ENCODE peak calls at places on chromosomes 4 and X, in seven cellular contexts. J is HCT116, K is K562, A is H1, P is endothelial cell of umbilical vein, F is GM12878, S is HepG2. X is an unnamed sample.

GRCh38 chr4:184798504-184798903 is 27.3 kb downstream of the ACSL1 start:
- DNase-seq in J (no peak), K (no peak), A (no peak), P (no peak), F (no peak), S (no peak), X (no peak)

GRCh38 chrX:38891641-38892413 is 90.6 kb downstream of the MID1IP1 start:
- DNase-seq in J (no peak), K (no peak), A (no peak), P (no peak), F (no peak), S (no peak), X (no peak)

GRCh38 chrX:154063234-154063633 is 34.3 kb downstream of the MECP2 start:
- DNase-seq in J (no peak), K (no peak), A (no peak), P (no peak), F (no peak), S (no peak), X (no peak)

GRCh38 chr4:36168127-36168898 is 76.0 kb downstream of the ARAP2 start:
- DNase-seq in J (no peak), K (no peak), A (no peak), P (no peak), F (no peak), S (no peak), X (no peak)

GRCh38 chr4:142840516-142841123 is 5.5 kb downstream of the INPP4B start:
- DNase-seq in J (peak; percentile 38), K (no peak), A (no peak), P (peak; percentile 62), F (no peak), S (peak; percentile 3), X (peak; percentile 21)

GRCh38 chr4:168587326-168588125 is 90.7 kb downstream of the PALLD start:
- DNase-seq in J (peak; percentile 89), K (no peak), A (no peak), P (no peak), F (no peak), S (no peak), X (no peak)

GRCh38 chr4:7429069-7429416 is 5.7 kb downstream of the PSAPL1 start:
- DNase-seq in J (no peak), K (no peak), A (no peak), P (no peak), F (no peak), S (no peak), X (peak; percentile 24)

GRCh38 chrX:57367649-57368048 is 81.1 kb downstream of the FAAH2 start:
- DNase-seq in J (no peak), K (no peak), A (no peak), P (peak; percentile 18), F (no peak), S (peak; percentile 0), X (no peak)

DNA sequence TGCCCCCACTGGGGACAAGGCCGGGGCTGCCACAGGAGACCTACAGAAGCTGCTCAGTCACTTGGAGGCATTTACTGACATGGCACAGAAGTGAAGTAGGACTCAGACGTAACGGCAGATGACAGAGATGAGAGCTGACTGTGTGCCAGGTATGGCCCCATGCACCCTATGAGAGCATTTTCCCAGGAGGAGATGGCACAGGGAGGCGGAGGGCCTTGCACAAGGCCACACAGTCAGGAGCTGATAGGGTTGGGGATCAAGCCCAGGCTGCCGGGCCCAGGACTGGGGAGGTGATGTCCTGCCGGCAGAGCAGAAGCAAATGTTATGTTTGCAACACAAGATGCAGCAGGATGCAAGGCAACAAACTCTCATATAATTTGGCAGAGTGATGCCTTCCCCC is 34.1 kb downstream of the NAT8L start:
- DNase-seq in J (no peak), K (no peak), A (no peak), P (no peak), F (no peak), S (no peak), X (no peak)
- TF ChIP-seq MAX in J (no peak), K (no peak), A (no peak), P (no peak), F (no peak), S (no peak), X (no peak)

GRCh38 chrX:66012094-66012534 is 27.8 kb downstream of the VSIG4 start:
- DNase-seq in J (no peak), K (no peak), A (no peak), P (no peak), F (peak; percentile 48), S (no peak), X (no peak)

GRCh38 chrX:66015152-66015827 is 24.6 kb downstream of the VSIG4 start:
- DNase-seq in J (no peak), K (peak; percentile 72), A (no peak), P (no peak), F (peak; percentile 68), S (no peak), X (no peak)

GRCh38 chrX:66013195-66013816 is 26.6 kb downstream of the VSIG4 start:
- DNase-seq in J (no peak), K (no peak), A (no peak), P (no peak), F (no peak), S (no peak), X (no peak)

GRCh38 chrX:66014560-66014959 is 25.3 kb downstream of the VSIG4 start:
- DNase-seq in J (no peak), K (no peak), A (no peak), P (no peak), F (no peak), S (no peak), X (no peak)

DNA sequence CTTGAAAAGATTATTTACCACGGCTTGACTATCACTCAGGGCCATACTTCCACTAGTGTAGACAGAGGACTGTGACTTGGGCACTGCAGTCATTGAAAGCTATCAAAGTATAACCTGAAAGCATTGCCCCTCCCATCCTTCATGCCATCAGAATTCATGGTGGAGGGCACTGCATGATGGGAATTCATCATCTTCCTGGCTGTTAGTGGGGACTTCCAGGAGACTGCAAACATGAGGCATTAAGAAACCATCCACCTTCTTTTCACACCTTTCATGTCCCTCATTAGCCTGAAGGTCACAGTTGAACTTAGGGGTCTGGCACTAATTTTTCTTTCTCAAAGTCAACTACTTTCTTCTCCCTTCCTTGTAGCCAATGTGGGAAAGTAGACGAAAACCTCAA is 25.8 kb downstream of the VSIG4 start:
- DNase-seq in J (no peak), K (no peak), A (no peak), P (no peak), F (no peak), S (no peak), X (no peak)
- H3K4me2 ChIP-seq in J (no peak overlapping the region), K (peak overlapping the region; percentile 94), A (no peak overlapping the region), P (no peak overlapping the region), F (peak overlapping the region; percentile 21), S (no peak overlapping the region), X (no peak overlapping the region)

DNA sequence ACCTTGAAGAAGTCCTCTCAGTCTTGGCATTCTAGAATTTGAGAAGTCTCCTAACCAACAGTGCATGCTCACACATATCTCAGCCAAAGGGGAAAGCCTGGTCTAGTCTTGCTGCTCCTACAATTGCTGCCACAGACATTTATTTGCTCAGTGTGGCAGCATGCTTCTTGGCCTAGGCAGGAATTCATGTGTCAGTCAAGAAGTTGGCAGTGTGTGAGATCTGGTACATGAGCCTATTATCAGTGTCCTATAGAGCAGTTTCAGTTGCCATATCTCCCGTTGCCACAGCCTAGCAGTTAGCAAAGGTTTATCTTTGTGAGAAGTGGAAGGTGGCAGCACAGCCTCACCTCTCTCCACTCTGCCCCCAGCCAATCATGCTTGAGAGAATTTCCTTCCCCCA is 176.9 kb upstream of the ARHGEF9 start:
- DNase-seq in J (no peak), K (no peak), A (no peak), P (no peak), F (no peak), S (no peak), X (no peak)
- H3K27me3 ChIP-seq in J (no peaks in the 10 kb centered on the region), K (no peaks in the 10 kb centered on the region), A (no peaks in the 10 kb centered on the region), P (no peaks in the 10 kb centered on the region), F (no peaks in the 10 kb centered on the region), S (no peaks in the 10 kb centered on the region), X (no peaks in the 10 kb centered on the region)

GRCh38 chrX:136186023-136186413 is 38.7 kb downstream of the FHL1 start:
- DNase-seq in J (no peak), K (no peak), A (no peak), P (no peak), F (no peak), S (no peak), X (no peak)

GRCh38 chrX:136192135-136192534 is 44.8 kb downstream of the FHL1 start:
- DNase-seq in J (no peak), K (no peak), A (no peak), P (no peak), F (no peak), S (no peak), X (no peak)

GRCh38 chrX:136191171-136191570 is 43.8 kb downstream of the FHL1 start:
- DNase-seq in J (no peak), K (no peak), A (no peak), P (peak; percentile 65), F (no peak), S (no peak), X (no peak)

GRCh38 chrX:136190038-136190437 is 42.7 kb downstream of the FHL1 start:
- DNase-seq in J (no peak), K (no peak), A (no peak), P (no peak), F (no peak), S (no peak), X (no peak)

GRCh38 chrX:136189222-136189621 is 41.9 kb downstream of the FHL1 start:
- DNase-seq in J (no peak), K (no peak), A (no peak), P (peak; percentile 86), F (no peak), S (no peak), X (peak; percentile 21)
- TF ChIP-seq MAX in J (no peak), K (no peak), A (no peak), P (no peak), F (no peak), S (no peak), X (no peak)

DNA sequence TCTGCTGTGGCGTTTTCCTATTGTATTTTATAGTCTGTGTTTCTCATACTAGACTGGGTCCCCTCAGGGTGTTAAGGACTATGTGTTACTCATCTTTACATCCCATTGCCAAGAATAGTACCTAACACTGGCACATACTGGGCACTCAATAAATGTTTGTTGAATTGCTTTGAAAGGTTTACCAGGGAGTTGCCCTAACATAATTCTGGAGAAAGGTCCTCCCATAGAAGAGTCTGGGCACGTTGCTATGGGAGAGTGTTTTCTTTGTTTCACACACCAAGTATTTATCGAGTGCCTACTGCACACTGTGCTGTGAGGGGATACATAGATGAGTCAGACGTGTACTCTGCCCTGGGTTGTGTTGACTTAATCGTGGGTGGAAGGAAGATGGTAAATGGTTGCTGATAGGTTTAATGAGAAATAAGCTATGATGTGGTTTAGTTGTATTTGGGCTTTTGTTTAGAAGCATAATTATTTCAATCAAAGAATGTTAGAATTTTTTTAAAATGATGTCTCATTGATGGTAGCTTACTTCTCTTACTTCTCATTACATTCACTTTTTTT is 42.9 kb downstream of the AFF1 start:
- DNase-seq in J (peak; percentile 73), K (no peak), A (no peak), P (peak; percentile 94), F (peak; percentile 67), S (peak; percentile 96), X (no peak)
- H3K4me2 ChIP-seq in J (peak overlapping the region; percentile 72), K (no peak overlapping the region), A (no peak overlapping the region), P (peak overlapping the region; percentile 39), F (peak overlapping the region; percentile 40), S (peak overlapping the region; percentile 67), X (peak overlapping the region; percentile 13)